ENCODE peak calls at places on chromosomes 3 and 15, in nine cellular contexts. One of them, this sample, is unnamed.

GRCh38 chr3:4351164-4351855 is 48.1 kb downstream of the SETMAR start:
- DNase-seq in memory B cell: no peak
- DNase-seq in T1000: no peak
- DNase-seq in H1: no peak
- DNase-seq in C1 segment of cervical spinal cord: no peak
- DNase-seq in GM19239: no peak
- DNase-seq in HEK293T: no peak
- DNase-seq in HCT116: no peak
- DNase-seq in CD8-positive, alpha-beta memory T cell: peak; percentile 35
- DNase-seq in this sample: no peak

GRCh38 chr15:68820205-68820588 is 498 bp downstream of the ANP32A start:
- DNase-seq in CD8-positive, alpha-beta memory T cell: no peak
- DNase-seq in memory B cell: peak; percentile 68
- DNase-seq in T1000: no peak
- DNase-seq in C1 segment of cervical spinal cord: no peak
- DNase-seq in HEK293T: no peak
- DNase-seq in HCT116: no peak
- DNase-seq in GM19239: no peak
- DNase-seq in H1: no peak
- DNase-seq in this sample: no peak

GRCh38 chr15:68614621-68615035 is 35.8 kb downstream of the CORO2B start:
- DNase-seq in HCT116: no peak
- DNase-seq in HEK293T: no peak
- DNase-seq in T1000: no peak
- DNase-seq in H1: peak; percentile 78
- DNase-seq in GM19239: no peak
- DNase-seq in CD8-positive, alpha-beta memory T cell: no peak
- DNase-seq in C1 segment of cervical spinal cord: peak; percentile 83
- DNase-seq in memory B cell: no peak
- DNase-seq in this sample: no peak

GRCh38 chr15:74958320-74958907 is 1.8 kb upstream of the RPP25 start:
- DNase-seq in HEK293T: no peak
- DNase-seq in memory B cell: no peak
- DNase-seq in CD8-positive, alpha-beta memory T cell: no peak
- DNase-seq in C1 segment of cervical spinal cord: no peak
- DNase-seq in HCT116: no peak
- DNase-seq in H1: peak; percentile 63
- DNase-seq in T1000: no peak
- DNase-seq in GM19239: no peak
- DNase-seq in this sample: no peak

GRCh38 chr3:71816757-71817156 is 31.8 kb upstream of the PROK2 start:
- DNase-seq in H1: no peak
- DNase-seq in HCT116: no peak
- DNase-seq in HEK293T: no peak
- DNase-seq in GM19239: no peak
- DNase-seq in CD8-positive, alpha-beta memory T cell: no peak
- DNase-seq in memory B cell: no peak
- DNase-seq in C1 segment of cervical spinal cord: no peak
- DNase-seq in T1000: no peak
- DNase-seq in this sample: no peak

GRCh38 chr15:74053497-74053896 is 28.9 kb downstream of the GOLGA6A start:
- DNase-seq in C1 segment of cervical spinal cord: no peak
- DNase-seq in CD8-positive, alpha-beta memory T cell: no peak
- DNase-seq in GM19239: no peak
- DNase-seq in HEK293T: no peak
- DNase-seq in T1000: no peak
- DNase-seq in memory B cell: no peak
- DNase-seq in HCT116: no peak
- DNase-seq in H1: no peak
- DNase-seq in this sample: no peak

GRCh38 chr15:75696303-75696657 is 16.4 kb downstream of the CSPG4 start:
- DNase-seq in HCT116: no peak
- DNase-seq in HEK293T: no peak
- DNase-seq in memory B cell: no peak
- DNase-seq in T1000: no peak
- DNase-seq in GM19239: no peak
- DNase-seq in C1 segment of cervical spinal cord: no peak
- DNase-seq in CD8-positive, alpha-beta memory T cell: no peak
- DNase-seq in H1: no peak
- DNase-seq in this sample: no peak

GRCh38 chr3:143974181-143974876 is 2.7 kb downstream of the DIPK2A start:
- DNase-seq in CD8-positive, alpha-beta memory T cell: no peak
- DNase-seq in GM19239: no peak
- DNase-seq in HCT116: no peak
- DNase-seq in H1: no peak
- DNase-seq in T1000: no peak
- DNase-seq in C1 segment of cervical spinal cord: no peak
- DNase-seq in HEK293T: no peak
- DNase-seq in memory B cell: no peak
- DNase-seq in this sample: no peak

GRCh38 chr15:69160976-69161877 is 792 bp downstream of the GLCE start:
- DNase-seq in H1: peak; percentile 59
- DNase-seq in memory B cell: peak; percentile 29
- DNase-seq in HEK293T: peak; percentile 37
- DNase-seq in HCT116: peak; percentile 16
- DNase-seq in T1000: no peak
- DNase-seq in CD8-positive, alpha-beta memory T cell: peak; percentile 10
- DNase-seq in C1 segment of cervical spinal cord: peak; percentile 42
- DNase-seq in GM19239: peak; percentile 7
- DNase-seq in this sample: no peak

GRCh38 chr3:14959358-14959943 is 12.1 kb downstream of the NR2C2 start:
- DNase-seq in HEK293T: no peak
- DNase-seq in CD8-positive, alpha-beta memory T cell: peak; percentile 7
- DNase-seq in memory B cell: no peak
- DNase-seq in C1 segment of cervical spinal cord: no peak
- DNase-seq in GM19239: no peak
- DNase-seq in T1000: no peak
- DNase-seq in HCT116: no peak
- DNase-seq in H1: no peak
- DNase-seq in this sample: no peak

GRCh38 chr3:40768536-40768935 is 243.8 kb downstream of the ZNF621 start:
- DNase-seq in C1 segment of cervical spinal cord: no peak
- DNase-seq in CD8-positive, alpha-beta memory T cell: no peak
- DNase-seq in GM19239: no peak
- DNase-seq in memory B cell: no peak
- DNase-seq in HEK293T: no peak
- DNase-seq in HCT116: no peak
- DNase-seq in H1: no peak
- DNase-seq in T1000: no peak
- DNase-seq in this sample: no peak

GRCh38 chr3:12395349-12396012 is 88.8 kb upstream of the TSEN2 start:
- DNase-seq in CD8-positive, alpha-beta memory T cell: no peak
- DNase-seq in H1: no peak
- DNase-seq in GM19239: peak; percentile 36
- DNase-seq in T1000: no peak
- DNase-seq in C1 segment of cervical spinal cord: no peak
- DNase-seq in HCT116: no peak
- DNase-seq in memory B cell: no peak
- DNase-seq in HEK293T: no peak
- DNase-seq in this sample: peak; percentile 53

GRCh38 chr15:65920825-65921309 is 51.6 kb downstream of the RAB11A start:
- DNase-seq in H1: no peak
- DNase-seq in HCT116: no peak
- DNase-seq in C1 segment of cervical spinal cord: no peak
- DNase-seq in HEK293T: no peak
- DNase-seq in CD8-positive, alpha-beta memory T cell: no peak
- DNase-seq in memory B cell: no peak
- DNase-seq in GM19239: no peak
- DNase-seq in T1000: no peak
- DNase-seq in this sample: peak; percentile 89

GRCh38 chr3:28118087-28118486 is 123.3 kb upstream of the CMC1 start:
- DNase-seq in CD8-positive, alpha-beta memory T cell: no peak
- DNase-seq in HCT116: no peak
- DNase-seq in C1 segment of cervical spinal cord: no peak
- DNase-seq in memory B cell: no peak
- DNase-seq in HEK293T: no peak
- DNase-seq in T1000: no peak
- DNase-seq in GM19239: no peak
- DNase-seq in H1: no peak
- DNase-seq in this sample: no peak

GRCh38 chr15:74896316-74896715 is 6.5 kb downstream of the MPI start:
- DNase-seq in CD8-positive, alpha-beta memory T cell: no peak
- DNase-seq in C1 segment of cervical spinal cord: no peak
- DNase-seq in HEK293T: no peak
- DNase-seq in H1: no peak
- DNase-seq in memory B cell: no peak
- DNase-seq in GM19239: no peak
- DNase-seq in T1000: no peak
- DNase-seq in HCT116: no peak
- DNase-seq in this sample: no peak

GRCh38 chr15:90004671-90005070 is 3.5 kb downstream of the ZNF710 start:
- DNase-seq in GM19239: no peak
- DNase-seq in H1: no peak
- DNase-seq in CD8-positive, alpha-beta memory T cell: no peak
- DNase-seq in memory B cell: no peak
- DNase-seq in T1000: no peak
- DNase-seq in C1 segment of cervical spinal cord: no peak
- DNase-seq in HEK293T: no peak
- DNase-seq in HCT116: no peak
- DNase-seq in this sample: no peak

GRCh38 chr15:88243895-88244787 is 12.4 kb downstream of the NTRK3 start:
- DNase-seq in C1 segment of cervical spinal cord: no peak
- DNase-seq in GM19239: no peak
- DNase-seq in HEK293T: peak; percentile 61
- DNase-seq in T1000: no peak
- DNase-seq in HCT116: peak; percentile 27
- DNase-seq in CD8-positive, alpha-beta memory T cell: no peak
- DNase-seq in H1: peak; percentile 65
- DNase-seq in memory B cell: no peak
- DNase-seq in this sample: no peak

GRCh38 chr3:30353711-30354467 is 252.5 kb upstream of the TGFBR2 start:
- DNase-seq in T1000: no peak
- DNase-seq in HCT116: no peak
- DNase-seq in H1: no peak
- DNase-seq in GM19239: no peak
- DNase-seq in HEK293T: no peak
- DNase-seq in C1 segment of cervical spinal cord: no peak
- DNase-seq in memory B cell: no peak
- DNase-seq in CD8-positive, alpha-beta memory T cell: peak; percentile 86
- DNase-seq in this sample: peak; percentile 24

GRCh38 chr3:33385423-33385822 is 54.8 kb downstream of the UBP1 start:
- DNase-seq in H1: no peak
- DNase-seq in C1 segment of cervical spinal cord: no peak
- DNase-seq in CD8-positive, alpha-beta memory T cell: no peak
- DNase-seq in HEK293T: no peak
- DNase-seq in HCT116: no peak
- DNase-seq in GM19239: no peak
- DNase-seq in T1000: no peak
- DNase-seq in memory B cell: no peak
- DNase-seq in this sample: no peak

GRCh38 chr3:78140866-78141658 is 1101.2 kb downstream of the ROBO2 start:
- DNase-seq in T1000: peak; percentile 4
- DNase-seq in HEK293T: no peak
- DNase-seq in H1: no peak
- DNase-seq in CD8-positive, alpha-beta memory T cell: no peak
- DNase-seq in C1 segment of cervical spinal cord: no peak
- DNase-seq in memory B cell: no peak
- DNase-seq in GM19239: no peak
- DNase-seq in HCT116: no peak
- DNase-seq in this sample: no peak

GRCh38 chr3:177111541-177111949 is 85.7 kb downstream of the TBL1XR1 start:
- DNase-seq in CD8-positive, alpha-beta memory T cell: no peak
- DNase-seq in GM19239: no peak
- DNase-seq in memory B cell: no peak
- DNase-seq in HEK293T: no peak
- DNase-seq in H1: no peak
- DNase-seq in C1 segment of cervical spinal cord: no peak
- DNase-seq in HCT116: no peak
- DNase-seq in T1000: no peak
- DNase-seq in this sample: no peak

GRCh38 chr3:167113466-167113865 is 266.6 kb downstream of the ZBBX start:
- DNase-seq in memory B cell: no peak
- DNase-seq in GM19239: no peak
- DNase-seq in CD8-positive, alpha-beta memory T cell: no peak
- DNase-seq in HEK293T: no peak
- DNase-seq in HCT116: no peak
- DNase-seq in T1000: no peak
- DNase-seq in C1 segment of cervical spinal cord: no peak
- DNase-seq in H1: no peak
- DNase-seq in this sample: no peak

GRCh38 chr3:129604223-129604941 is 2.1 kb downstream of the PLXND1 start:
- DNase-seq in GM19239: no peak
- DNase-seq in C1 segment of cervical spinal cord: no peak
- DNase-seq in HCT116: no peak
- DNase-seq in HEK293T: no peak
- DNase-seq in H1: no peak
- DNase-seq in T1000: no peak
- DNase-seq in CD8-positive, alpha-beta memory T cell: no peak
- DNase-seq in memory B cell: no peak
- DNase-seq in this sample: no peak

GRCh38 chr3:134054231-134054630 is 24.5 kb upstream of the SLCO2A1 start:
- DNase-seq in HCT116: no peak
- DNase-seq in GM19239: no peak
- DNase-seq in C1 segment of cervical spinal cord: no peak
- DNase-seq in T1000: no peak
- DNase-seq in CD8-positive, alpha-beta memory T cell: no peak
- DNase-seq in H1: no peak
- DNase-seq in HEK293T: no peak
- DNase-seq in memory B cell: no peak
- DNase-seq in this sample: no peak

GRCh38 chr15:96340611-96341464 is 10.3 kb downstream of the NR2F2 start:
- DNase-seq in memory B cell: no peak
- DNase-seq in CD8-positive, alpha-beta memory T cell: no peak
- DNase-seq in HEK293T: no peak
- DNase-seq in GM19239: no peak
- DNase-seq in H1: peak; percentile 82
- DNase-seq in T1000: peak; percentile 39
- DNase-seq in C1 segment of cervical spinal cord: peak; percentile 31
- DNase-seq in HCT116: no peak
- DNase-seq in this sample: no peak

GRCh38 chr3:58190291-58190690 is 20.5 kb downstream of the DNASE1L3 start:
- DNase-seq in T1000: no peak
- DNase-seq in memory B cell: no peak
- DNase-seq in GM19239: no peak
- DNase-seq in C1 segment of cervical spinal cord: no peak
- DNase-seq in CD8-positive, alpha-beta memory T cell: no peak
- DNase-seq in H1: no peak
- DNase-seq in HCT116: no peak
- DNase-seq in HEK293T: no peak
- DNase-seq in this sample: no peak

GRCh38 chr15:82647835-82648256 is 683 bp upstream of the CPEB1 start:
- DNase-seq in HCT116: no peak
- DNase-seq in GM19239: no peak
- DNase-seq in C1 segment of cervical spinal cord: no peak
- DNase-seq in HEK293T: peak; percentile 66
- DNase-seq in CD8-positive, alpha-beta memory T cell: peak; percentile 32
- DNase-seq in memory B cell: peak; percentile 38
- DNase-seq in T1000: no peak
- DNase-seq in H1: no peak
- DNase-seq in this sample: no peak

GRCh38 chr15:40846846-40847224 is 3.0 kb downstream of the SPINT1 start:
- DNase-seq in HEK293T: no peak
- DNase-seq in C1 segment of cervical spinal cord: no peak
- DNase-seq in CD8-positive, alpha-beta memory T cell: no peak
- DNase-seq in HCT116: no peak
- DNase-seq in GM19239: no peak
- DNase-seq in T1000: no peak
- DNase-seq in H1: no peak
- DNase-seq in memory B cell: no peak
- DNase-seq in this sample: no peak

GRCh38 chr3:7978104-7978457 is 523.5 kb upstream of the LMCD1 start:
- DNase-seq in memory B cell: no peak
- DNase-seq in CD8-positive, alpha-beta memory T cell: no peak
- DNase-seq in H1: no peak
- DNase-seq in HCT116: no peak
- DNase-seq in HEK293T: no peak
- DNase-seq in T1000: no peak
- DNase-seq in C1 segment of cervical spinal cord: peak; percentile 70
- DNase-seq in GM19239: no peak
- DNase-seq in this sample: no peak

GRCh38 chr3:3603351-3603750 is 195.9 kb upstream of the LRRN1 start:
- DNase-seq in memory B cell: no peak
- DNase-seq in GM19239: no peak
- DNase-seq in T1000: peak; percentile 8
- DNase-seq in C1 segment of cervical spinal cord: no peak
- DNase-seq in CD8-positive, alpha-beta memory T cell: no peak
- DNase-seq in H1: no peak
- DNase-seq in HCT116: no peak
- DNase-seq in HEK293T: no peak
- DNase-seq in this sample: no peak

GRCh38 chr15:67091073-67091965 is 25.9 kb downstream of the SMAD3 start:
- DNase-seq in T1000: peak; percentile 82
- DNase-seq in HEK293T: no peak
- DNase-seq in CD8-positive, alpha-beta memory T cell: peak; percentile 76
- DNase-seq in H1: no peak
- DNase-seq in HCT116: peak; percentile 90
- DNase-seq in memory B cell: no peak
- DNase-seq in C1 segment of cervical spinal cord: no peak
- DNase-seq in GM19239: no peak
- DNase-seq in this sample: peak; percentile 80